ENCODE peak calls at places on chromosomes 6 and 20, in nine cellular contexts. K is stimulated activated naive CD8-positive, alpha-beta T cell treated with anti-CD3 and anti-CD28 coated beads, Interleukin-15, Interleukin-2, amounts not matched to agents 100 U/mL and 50 U/mL, for 24 hours; F is right cardiac atrium; L is ovary; P is activated gamma-delta T cell treated with Interleukin-2 at 50 U/mL for 16 hours; C is erythroblast; D is HT1080; T is fibroblast of villous mesenchyme; O is HCEC 1CT. G is an unnamed sample.

GRCh38 chr20:45911486-45912343 is at the start of gene PLTP:
- DNase-seq in K (peak), F (peak), L (peak), P (peak), C (peak), D (no peak), T (peak), O (peak), G (peak)

GRCh38 chr20:23602261-23602660 is 3.5 kb downstream of the CST9 start:
- DNase-seq in K (no peak), F (no peak), L (no peak), P (no peak), C (no peak), D (no peak), T (no peak), O (no peak), G (no peak)

GRCh38 chr6:42938987-42939809 is 9.9 kb downstream of the CNPY3 start:
- DNase-seq in K (no peak), F (no peak), L (no peak), P (no peak), C (no peak), D (no peak), T (no peak), O (no peak), G (no peak)

GRCh38 chr6:77361018-77361417 is 102.3 kb downstream of the HTR1B start:
- DNase-seq in K (no peak), F (no peak), L (no peak), P (no peak), C (no peak), D (peak), T (no peak), O (no peak), G (no peak)

GRCh38 chr6:43724914-43725642 is 37.5 kb upstream of the MRPS18A start:
- DNase-seq in K (peak), F (peak), L (peak), P (peak), C (peak), D (peak), T (peak), O (peak), G (peak)

GRCh38 chr20:32966881-32967781 is 37.1 kb downstream of the SUN5 start:
- DNase-seq in K (peak), F (no peak), L (no peak), P (peak), C (no peak), D (no peak), T (no peak), O (no peak), G (peak)

GRCh38 chr20:63591147-63591533 is 17.1 kb upstream of the HELZ2 start:
- DNase-seq in K (no peak), F (no peak), L (no peak), P (no peak), C (no peak), D (no peak), T (no peak), O (no peak), G (no peak)

GRCh38 chr6:7672066-7673062 is 53.5 kb upstream of the BMP6 start:
- DNase-seq in K (no peak), F (no peak), L (peak), P (no peak), C (no peak), D (no peak), T (no peak), O (no peak), G (no peak)

GRCh38 chr6:41059569-41059968 is 6.6 kb downstream of the APOBEC2 start:
- DNase-seq in K (no peak), F (no peak), L (no peak), P (no peak), C (no peak), D (no peak), T (no peak), O (peak), G (no peak)

GRCh38 chr20:58518387-58518786 is 3.2 kb upstream of the APCDD1L start:
- DNase-seq in K (no peak), F (no peak), L (no peak), P (no peak), C (no peak), D (no peak), T (no peak), O (no peak), G (no peak)

GRCh38 chr6:118719351-118720124 is 68.1 kb upstream of the CEP85L start:
- DNase-seq in K (no peak), F (no peak), L (peak), P (peak), C (no peak), D (no peak), T (no peak), O (no peak), G (no peak)

GRCh38 chr6:15793288-15793687 is 130.5 kb upstream of the DTNBP1 start:
- DNase-seq in K (no peak), F (no peak), L (no peak), P (no peak), C (peak), D (peak), T (peak), O (no peak), G (no peak)

G was measured in CD4-positive, alpha-beta memory T cell.